ENCODE peak calls at places on chromosomes 16 and 17, in nine cellular contexts. F is NCI-H187, J is sigmoid colon, S is transverse colon, T is HTR-8/SVneo, L is H7, C is C1 segment of cervical spinal cord, I is A549, H is frontal cortex. B is an unnamed sample.

GRCh38 chr16:82630688-82631087 is 3.9 kb downstream of the CDH13 start:
- DNase-seq in F (no peak), J (peak), S (no peak), T (no peak), L (no peak), C (no peak), I (no peak), H (no peak), B (no peak)

GRCh38 chr17:327296-327695 is 25.3 kb downstream of the RPH3AL start:
- DNase-seq in F (no peak), J (peak), S (no peak), T (no peak), L (no peak), C (no peak), I (no peak), H (no peak), B (no peak)

GRCh38 chr16:22161999-22162657 is at the start of gene SDR42E2:
- DNase-seq in F (no peak), J (no peak), S (peak), T (no peak), L (peak), C (no peak), I (peak), H (no peak), B (no peak)

GRCh38 chr16:12539185-12539929 is 264.3 kb downstream of the CPPED1 start:
- DNase-seq in F (no peak), J (no peak), S (peak), T (no peak), L (no peak), C (no peak), I (no peak), H (no peak), B (no peak)

GRCh38 chr17:170130-170654 is 11.3 kb downstream of the DOC2B start:
- DNase-seq in F (no peak), J (no peak), S (no peak), T (no peak), L (no peak), C (no peak), I (no peak), H (no peak), B (no peak)

GRCh38 chr17:42387663-42388380 is 420 bp downstream of the STAT3 start:
- DNase-seq in F (peak), J (peak), S (peak), T (no peak), L (peak), C (no peak), I (no peak), H (no peak), B (no peak)

GRCh38 chr17:47847341-47848197 is 3.4 kb downstream of the SP6 start:
- DNase-seq in F (no peak), J (no peak), S (no peak), T (no peak), L (peak), C (no peak), I (no peak), H (no peak), B (no peak)

GRCh38 chr17:8060274-8060673 is 21.4 kb downstream of the ALOX15B start:
- DNase-seq in F (peak), J (peak), S (peak), T (peak), L (peak), C (peak), I (peak), H (peak), B (peak)

GRCh38 chr17:64084086-64084939 is 45.6 kb downstream of the ERN1 start:
- DNase-seq in F (no peak), J (no peak), S (peak), T (no peak), L (peak), C (no peak), I (no peak), H (no peak), B (no peak)

GRCh38 chr17:50501906-50502642 is 6.2 kb upstream of the MYCBPAP start:
- DNase-seq in F (no peak), J (peak), S (no peak), T (no peak), L (no peak), C (no peak), I (no peak), H (no peak), B (no peak)

GRCh38 chr17:69783865-69784264 is 291.2 kb upstream of the KCNJ16 start:
- DNase-seq in F (no peak), J (no peak), S (no peak), T (no peak), L (no peak), C (no peak), I (no peak), H (no peak), B (no peak)

GRCh38 chr17:29567362-29568330 is 809 bp upstream of the ABHD15 start:
- DNase-seq in F (no peak), J (peak), S (peak), T (no peak), L (peak), C (no peak), I (peak), H (peak), B (peak)

GRCh38 chr17:44556854-44557606 is at the start of gene FZD2:
- DNase-seq in F (peak), J (peak), S (peak), T (peak), L (peak), C (peak), I (peak), H (peak), B (peak)

GRCh38 chr16:3637371-3637923 is 17.0 kb upstream of the DNASE1 start:
- DNase-seq in F (no peak), J (peak), S (peak), T (no peak), L (peak), C (no peak), I (no peak), H (no peak), B (no peak)

GRCh38 chr17:17913695-17914332 is 58.4 kb downstream of the TOM1L2 start:
- DNase-seq in F (peak), J (peak), S (peak), T (peak), L (peak), C (no peak), I (peak), H (no peak), B (no peak)

GRCh38 chr17:46812624-46813318 is 5.7 kb downstream of the WNT3 start:
- DNase-seq in F (no peak), J (no peak), S (no peak), T (no peak), L (no peak), C (no peak), I (no peak), H (no peak), B (no peak)

GRCh38 chr17:37744633-37744927 is 279 bp downstream of the HNF1B start:
- DNase-seq in F (no peak), J (no peak), S (no peak), T (no peak), L (no peak), C (no peak), I (peak), H (no peak), B (no peak)

GRCh38 chr16:67537636-67538591 is 9.3 kb downstream of the RIPOR1 start:
- DNase-seq in F (no peak), J (peak), S (peak), T (peak), L (peak), C (peak), I (no peak), H (peak), B (no peak)

GRCh38 chr16:54936979-54937672 is 6.5 kb downstream of the IRX5 start:
- DNase-seq in F (no peak), J (no peak), S (no peak), T (no peak), L (peak), C (peak), I (peak), H (peak), B (no peak)

GRCh38 chr17:48241131-48241591 is 133.6 kb downstream of the SNX11 start:
- DNase-seq in F (no peak), J (peak), S (no peak), T (peak), L (no peak), C (no peak), I (peak), H (no peak), B (no peak)

B was measured in tibial nerve.